ENCODE peak calls at places on chromosomes 5 and 9, in seven cellular contexts. S is right atrium auricular region; A is adrenal gland; N is OCI-LY7; Q is mucosa of descending colon; E is A549; G is CD8-positive, alpha-beta T cell. F is an unnamed sample. For H3K9me3, the result is how much of the 10 kb centered on the place peaks cover.

GRCh38 chr5:172002310-172002709 is 4.1 kb downstream of the FBXW11 start:
- DNase-seq in S (no peak), A (no peak), N (peak), Q (no peak), E (peak), G (no peak), F (no peak)

GRCh38 chr9:105114318-105114717 is 130.1 kb upstream of the SLC44A1 start:
- DNase-seq in S (no peak), A (no peak), N (peak), Q (no peak), E (no peak), G (no peak), F (no peak)

GRCh38 chr9:3346549-3346948 is 179.3 kb downstream of the RFX3 start:
- DNase-seq in S (no peak), A (no peak), N (no peak), Q (no peak), E (no peak), G (no peak), F (no peak)

GRCh38 chr9:123011878-123012528 is 21.5 kb upstream of the GPR21 start:
- DNase-seq in S (no peak), A (no peak), N (no peak), Q (no peak), E (no peak), G (no peak), F (no peak)

GRCh38 chr9:135224286-135224871 is 136.9 kb downstream of the OLFM1 start:
- DNase-seq in S (no peak), A (no peak), N (no peak), Q (peak), E (no peak), G (no peak), F (no peak)

GRCh38 chr5:11128021-11128420 is 367.0 kb upstream of the DAP start:
- DNase-seq in S (no peak), A (no peak), N (no peak), Q (no peak), E (no peak), G (no peak), F (no peak)

GRCh38 chr5:41286696-41287095 is 73.4 kb upstream of the C6 start:
- DNase-seq in S (no peak), A (no peak), N (no peak), Q (no peak), E (no peak), G (no peak), F (no peak)

GRCh38 chr9:32072568-32072967 is 311.9 kb upstream of the ACO1 start:
- DNase-seq in S (no peak), A (no peak), N (no peak), Q (no peak), E (no peak), G (no peak), F (no peak)

GRCh38 chr5:148145916-148146315 is 22.4 kb upstream of the SPINK14 start:
- DNase-seq in S (no peak), A (no peak), N (no peak), Q (no peak), E (no peak), G (no peak), F (no peak)

GRCh38 chr5:60447488-60447920 is 252.5 kb downstream of the DEPDC1B start:
- DNase-seq in S (no peak), A (no peak), N (no peak), Q (no peak), E (no peak), G (no peak), F (no peak)

GRCh38 chr5:147522435-147522834 is 12.6 kb upstream of the DPYSL3 start:
- DNase-seq in S (no peak), A (no peak), N (no peak), Q (no peak), E (no peak), G (no peak), F (no peak)

GRCh38 chr9:130173462-130173876 is 1.3 kb downstream of the NCS1 start:
- DNase-seq in S (no peak), A (no peak), N (no peak), Q (no peak), E (no peak), G (no peak), F (no peak)

GRCh38 chr9:132631280-132631679 is 38.5 kb downstream of the DDX31 start:
- DNase-seq in S (no peak), A (no peak), N (no peak), Q (no peak), E (no peak), G (no peak), F (no peak)

GRCh38 chr5:174159327-174160247 is 114.1 kb downstream of the NSG2 start:
- DNase-seq in S (no peak), A (no peak), N (no peak), Q (no peak), E (peak), G (no peak), F (no peak)

GRCh38 chr5:105807251-105807650 is 1863.5 kb downstream of the EFNA5 start:
- DNase-seq in S (no peak), A (no peak), N (no peak), Q (no peak), E (no peak), G (no peak), F (no peak)

GRCh38 chr9:109968702-109969450 is 188.9 kb downstream of the PALM2AKAP2 start:
- DNase-seq in S (no peak), A (peak), N (peak), Q (no peak), E (no peak), G (no peak), F (no peak)

GRCh38 chr9:1231998-1232919 is 182.1 kb downstream of the DMRT2 start:
- DNase-seq in S (peak), A (peak), N (no peak), Q (no peak), E (peak), G (no peak), F (no peak)

GRCh38 chr9:110900451-110900850 is 137.8 kb downstream of the LPAR1 start:
- DNase-seq in S (no peak), A (no peak), N (no peak), Q (no peak), E (no peak), G (no peak), F (no peak)

GRCh38 chr9:470041-470781 is 255.5 kb downstream of the DOCK8 start:
- DNase-seq in S (peak), A (peak), N (peak), Q (peak), E (peak), G (peak), F (peak)

GRCh38 chr5:175680463-175680862 is 22.6 kb downstream of the HRH2 start:
- DNase-seq in S (no peak), A (no peak), N (no peak), Q (no peak), E (no peak), G (no peak), F (no peak)

GRCh38 chr5:100777680-100778281 is 125.3 kb downstream of the ST8SIA4 start:
- DNase-seq in S (no peak), A (peak), N (peak), Q (no peak), E (no peak), G (no peak), F (no peak)

GRCh38 chr5:113162208-113162607 is 185.6 kb downstream of the DCP2 start:
- DNase-seq in S (no peak), A (no peak), N (no peak), Q (no peak), E (no peak), G (no peak), F (no peak)

GRCh38 chr5:107557051-107557658 is 113.6 kb downstream of the EFNA5 start:
- DNase-seq in S (no peak), A (no peak), N (no peak), Q (no peak), E (peak), G (no peak), F (peak)

GRCh38 chr9:126791406-126792230 is 13.2 kb upstream of the ZBTB43 start:
- DNase-seq in S (no peak), A (no peak), N (no peak), Q (no peak), E (peak), G (no peak), F (no peak)

GRCh38 chr5:154287136-154287535 is 96.6 kb downstream of the GALNT10 start:
- DNase-seq in S (no peak), A (peak), N (no peak), Q (no peak), E (peak), G (no peak), F (no peak)

GRCh38 chr5:177354716-177355115 is 3.0 kb upstream of the RGS14 start:
- DNase-seq in S (no peak), A (no peak), N (no peak), Q (no peak), E (no peak), G (no peak), F (no peak)
- H3K4me3 ChIP-seq in S (no peak), A (no peak), N (no peak), Q (no peak), E (no peak), G (no peak), F (no peak)

GRCh38 chr5:1268056-1268455 is 26.8 kb downstream of the TERT start:
- DNase-seq in S (no peak), A (no peak), N (no peak), Q (no peak), E (no peak), G (no peak), F (peak)
- H3K9me3 ChIP-seq in S (under half), A (under half), N (under half), Q (under half), E (under half), G (under half), F (under half)

GRCh38 chr9:124854822-124855221 is 1.6 kb downstream of the WDR38 start:
- DNase-seq in S (no peak), A (no peak), N (no peak), Q (no peak), E (no peak), G (no peak), F (no peak)

GRCh38 chr9:124855566-124855943 is 2.3 kb downstream of the WDR38 start:
- DNase-seq in S (no peak), A (no peak), N (no peak), Q (no peak), E (no peak), G (no peak), F (peak)

GRCh38 chr9:124857533-124858162 is 4.1 kb downstream of the RPL35 start:
- DNase-seq in S (no peak), A (no peak), N (no peak), Q (no peak), E (no peak), G (no peak), F (peak)

GRCh38 chr9:124854161-124854560 is 901 bp downstream of the WDR38 start:
- DNase-seq in S (no peak), A (no peak), N (no peak), Q (no peak), E (no peak), G (no peak), F (no peak)

DNA sequence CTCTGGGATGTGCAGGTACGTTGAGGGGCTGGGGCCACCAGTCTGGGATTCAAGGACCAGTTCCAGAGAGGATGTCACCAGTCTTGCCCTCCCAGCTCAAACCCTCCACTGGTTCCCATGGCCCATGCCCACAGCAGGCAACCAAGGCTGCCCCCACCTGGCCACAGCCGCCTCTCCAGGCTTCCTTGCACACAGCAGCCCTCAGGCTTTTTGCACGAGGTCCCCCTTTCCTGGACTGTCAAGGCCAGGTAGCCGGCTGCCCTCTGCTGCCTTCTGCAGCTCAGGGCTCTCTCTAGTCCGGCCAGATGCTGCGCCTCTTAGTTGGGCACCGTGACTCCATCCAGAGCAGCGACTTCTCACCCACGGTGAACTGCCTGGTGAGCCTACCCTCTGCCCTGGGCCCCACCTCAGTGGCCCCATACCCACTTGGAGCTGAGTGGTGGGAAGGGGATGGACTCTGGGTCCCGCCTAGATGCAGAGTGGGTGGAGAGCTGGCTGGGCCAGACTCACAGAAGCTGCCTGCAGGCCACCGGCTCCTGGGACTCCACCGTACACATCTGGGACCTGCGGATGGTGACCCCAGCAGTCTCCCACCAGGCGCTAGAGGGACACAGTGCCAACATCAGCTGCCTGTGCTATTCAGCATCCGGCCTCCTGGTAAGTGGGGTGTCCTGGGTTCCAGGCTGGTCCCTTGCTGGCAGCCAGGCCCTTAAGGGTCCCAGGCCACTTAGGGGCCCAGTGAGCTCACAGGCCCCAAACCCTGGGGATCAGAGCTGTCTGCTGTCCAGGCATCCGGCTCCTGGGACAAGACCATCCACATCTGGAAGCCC is 2.9 kb downstream of the WDR38 start:
- DNase-seq in S (no peak), A (peak), N (peak), Q (no peak), E (no peak), G (no peak), F (peak)
- TF ChIP-seq CTCF in S (peak), A (no peak), N (peak), Q (no peak), E (peak), G (no peak), F (no peak)

DNA sequence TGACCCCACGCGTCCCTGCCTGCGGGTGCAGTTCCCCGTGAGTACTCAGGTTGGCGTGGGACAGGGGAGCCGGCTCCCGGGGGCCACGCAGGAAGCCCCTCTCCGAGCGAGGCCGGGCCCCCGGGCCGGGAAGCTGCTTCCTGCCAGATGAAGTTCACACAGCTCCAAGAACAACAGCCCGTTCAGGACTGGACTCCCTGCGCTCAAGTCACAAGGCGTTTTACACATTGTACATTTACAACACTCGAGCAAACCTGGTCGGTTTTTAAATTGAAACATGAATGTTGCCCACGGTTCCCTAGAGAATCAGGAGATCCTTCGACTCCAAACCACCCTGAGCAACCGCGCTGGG is 22.4 kb downstream of the SLC9A3 start:
- DNase-seq in S (no peak), A (no peak), N (no peak), Q (no peak), E (no peak), G (no peak), F (peak)
- H3K4me3 ChIP-seq in S (no peak), A (no peak), N (no peak), Q (no peak), E (no peak), G (no peak), F (no peak)

GRCh38 chr5:73297430-73297829 is 124.4 kb downstream of the TMEM174 start:
- DNase-seq in S (no peak), A (no peak), N (no peak), Q (no peak), E (no peak), G (no peak), F (no peak)

GRCh38 chr5:73296772-73297171 is 123.8 kb downstream of the TMEM174 start:
- DNase-seq in S (no peak), A (no peak), N (no peak), Q (no peak), E (no peak), G (no peak), F (no peak)

GRCh38 chr5:73299665-73300435 is 126.9 kb downstream of the TMEM174 start:
- DNase-seq in S (no peak), A (no peak), N (no peak), Q (no peak), E (no peak), G (no peak), F (no peak)

GRCh38 chr5:73299017-73299630 is 126.1 kb downstream of the TMEM174 start:
- DNase-seq in S (no peak), A (no peak), N (no peak), Q (no peak), E (no peak), G (no peak), F (peak)

DNA sequence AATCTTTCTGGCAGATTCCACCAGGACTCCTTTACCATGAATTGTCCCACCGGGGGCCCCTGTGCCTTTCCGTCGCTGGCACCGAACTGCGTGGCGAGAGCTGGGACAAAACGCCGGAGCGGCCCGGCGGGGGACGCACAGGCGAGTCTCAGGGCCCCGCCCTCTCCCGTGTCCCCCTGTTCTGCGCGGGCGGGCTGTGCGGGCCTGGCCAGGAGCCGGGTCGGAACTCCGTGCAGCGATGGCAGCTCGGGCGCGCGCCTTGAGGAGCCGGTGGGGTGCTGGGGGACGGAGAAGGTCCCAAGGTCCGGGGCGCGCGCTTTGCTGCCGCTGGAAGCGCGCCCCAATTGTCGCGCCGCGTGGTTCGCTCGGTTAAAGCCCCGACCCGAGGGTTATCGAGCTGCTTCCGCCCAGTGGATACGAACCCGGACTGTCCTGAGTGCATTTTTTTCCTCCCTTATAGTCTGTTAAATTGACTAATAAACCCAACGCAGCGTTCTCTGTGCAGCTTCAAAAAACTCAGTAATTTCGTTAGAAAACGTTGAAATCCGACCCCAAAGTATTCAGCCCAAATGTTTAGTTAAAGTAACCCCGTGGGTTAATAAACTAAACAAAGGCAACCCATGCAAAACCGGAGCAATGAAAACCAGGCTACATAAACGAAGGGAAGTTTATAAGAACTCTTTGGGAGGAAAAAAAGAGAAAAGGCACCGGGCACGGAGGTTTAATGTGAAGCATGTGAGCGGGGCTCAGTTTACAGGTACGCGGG is 125.4 kb downstream of the TMEM174 start:
- DNase-seq in S (no peak), A (no peak), N (no peak), Q (no peak), E (no peak), G (no peak), F (no peak)
- H3K9me3 ChIP-seq in S (under half), A (under half), N (under half), Q (under half), E (under half), G (under half), F (under half)

GRCh38 chr5:73946278-73946677 is 320.3 kb downstream of the ARHGEF28 start:
- DNase-seq in S (no peak), A (no peak), N (peak), Q (no peak), E (no peak), G (no peak), F (no peak)
- TF ChIP-seq CTCF in S (no peak), A (no peak), N (no peak), Q (no peak), E (no peak), G (no peak), F (no peak)

DNA sequence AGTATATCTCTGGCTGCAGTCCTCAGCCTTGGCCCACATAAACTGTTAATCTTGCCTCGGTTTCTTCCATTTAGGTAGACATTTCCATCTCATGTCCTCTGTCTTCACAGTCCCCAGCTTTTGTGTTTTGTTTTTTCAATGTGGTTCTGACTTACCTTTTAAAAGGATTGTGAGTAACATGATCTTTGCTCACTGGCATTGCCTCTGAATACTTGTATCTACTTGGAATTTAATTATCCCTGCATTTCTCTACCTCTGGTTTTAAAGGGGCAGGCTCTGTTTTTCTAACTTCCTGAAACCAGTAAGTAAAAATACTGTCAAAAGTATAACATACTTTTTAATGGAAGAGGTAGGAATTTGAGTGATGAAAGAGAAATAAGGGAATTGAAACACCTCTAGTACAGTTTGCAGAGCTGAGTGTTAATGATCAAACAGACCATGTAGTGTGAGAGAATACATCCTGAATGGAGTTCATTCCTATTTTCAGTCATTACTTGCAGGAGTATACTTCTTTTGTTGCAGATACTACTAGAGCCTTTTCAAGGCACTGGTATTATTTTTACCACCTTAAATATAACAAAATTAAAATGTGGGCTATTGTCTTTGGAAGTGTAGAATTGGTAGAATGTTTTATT is 62.6 kb downstream of the MTREX start:
- DNase-seq in S (no peak), A (no peak), N (no peak), Q (no peak), E (no peak), G (no peak), F (no peak)
- H3K4me3 ChIP-seq in S (no peak), A (no peak), N (no peak), Q (no peak), E (no peak), G (no peak), F (no peak)

GRCh38 chr5:79886940-79887339 is 104.1 kb downstream of the MTX3 start:
- DNase-seq in S (no peak), A (no peak), N (peak), Q (no peak), E (no peak), G (no peak), F (no peak)

GRCh38 chr5:79888643-79889042 is 102.4 kb downstream of the MTX3 start:
- DNase-seq in S (no peak), A (no peak), N (no peak), Q (no peak), E (no peak), G (no peak), F (no peak)

GRCh38 chr5:79890119-79890870 is 100.8 kb downstream of the MTX3 start:
- DNase-seq in S (no peak), A (no peak), N (peak), Q (no peak), E (no peak), G (no peak), F (no peak)

GRCh38 chr5:79890871-79891249 is 100.2 kb downstream of the MTX3 start:
- DNase-seq in S (no peak), A (no peak), N (no peak), Q (no peak), E (no peak), G (no peak), F (no peak)

GRCh38 chr5:79886456-79886855 is 104.6 kb downstream of the MTX3 start:
- DNase-seq in S (no peak), A (no peak), N (peak), Q (no peak), E (no peak), G (no peak), F (no peak)
- H3K9me3 ChIP-seq in S (under half), A (under half), N (under half), Q (under half), E (under half), G (under half), F (under half)